ENCODE peak calls at places on chromosomes 3 and 15, in five cellular contexts. One of them, this sample, is unnamed. For H3K4me1, the result is how much of the 10 kb centered on the place peaks cover.

GRCh38 chr3:139558351-139559170 is 19.0 kb upstream of the RBP1 start:
- DNase-seq in heart left ventricle: no peak
- DNase-seq in body of pancreas: no peak
- DNase-seq in PC-9: peak
- DNase-seq in cardiac muscle cell: no peak
- DNase-seq in this sample: no peak

GRCh38 chr3:141288331-141288990 is 56.8 kb downstream of the PXYLP1 start:
- DNase-seq in heart left ventricle: no peak
- DNase-seq in body of pancreas: no peak
- DNase-seq in PC-9: no peak
- DNase-seq in cardiac muscle cell: no peak
- DNase-seq in this sample: no peak

GRCh38 chr15:78623786-78624497 is 3.1 kb upstream of the CHRNA3 start:
- DNase-seq in heart left ventricle: no peak
- DNase-seq in body of pancreas: no peak
- DNase-seq in PC-9: no peak
- DNase-seq in cardiac muscle cell: no peak
- DNase-seq in this sample: no peak

GRCh38 chr3:43723121-43723734 is 32.5 kb downstream of the ABHD5 start:
- DNase-seq in heart left ventricle: no peak
- DNase-seq in body of pancreas: no peak
- DNase-seq in PC-9: peak
- DNase-seq in cardiac muscle cell: no peak
- DNase-seq in this sample: no peak

GRCh38 chr3:46998121-46998851 is 18.8 kb downstream of the NBEAL2 start:
- DNase-seq in heart left ventricle: peak
- DNase-seq in body of pancreas: peak
- DNase-seq in PC-9: peak
- DNase-seq in cardiac muscle cell: peak
- DNase-seq in this sample: peak

GRCh38 chr3:177347611-177348010 is 150.3 kb upstream of the TBL1XR1 start:
- DNase-seq in heart left ventricle: no peak
- DNase-seq in body of pancreas: no peak
- DNase-seq in PC-9: no peak
- DNase-seq in cardiac muscle cell: no peak
- DNase-seq in this sample: no peak

GRCh38 chr3:119357190-119357589 is 63.0 kb downstream of the ARHGAP31 start:
- DNase-seq in heart left ventricle: no peak
- DNase-seq in body of pancreas: no peak
- DNase-seq in PC-9: no peak
- DNase-seq in cardiac muscle cell: peak
- DNase-seq in this sample: no peak

GRCh38 chr15:50546566-50546965 is at the start of gene USP50:
- DNase-seq in heart left ventricle: no peak
- DNase-seq in body of pancreas: no peak
- DNase-seq in PC-9: no peak
- DNase-seq in cardiac muscle cell: no peak
- DNase-seq in this sample: no peak

GRCh38 chr3:72011495-72011894 is 226.5 kb upstream of the PROK2 start:
- DNase-seq in heart left ventricle: no peak
- DNase-seq in body of pancreas: no peak
- DNase-seq in PC-9: no peak
- DNase-seq in cardiac muscle cell: no peak
- DNase-seq in this sample: no peak

GRCh38 chr3:101928890-101929289 is 79.6 kb downstream of the NFKBIZ start:
- DNase-seq in heart left ventricle: no peak
- DNase-seq in body of pancreas: no peak
- DNase-seq in PC-9: peak
- DNase-seq in cardiac muscle cell: no peak
- DNase-seq in this sample: no peak

GRCh38 chr15:26102988-26103387 is 239.9 kb upstream of the ATP10A start:
- DNase-seq in heart left ventricle: no peak
- DNase-seq in body of pancreas: no peak
- DNase-seq in PC-9: no peak
- DNase-seq in cardiac muscle cell: no peak
- DNase-seq in this sample: no peak

GRCh38 chr15:70613259-70613658 is 150.1 kb downstream of the UACA start:
- DNase-seq in heart left ventricle: no peak
- DNase-seq in body of pancreas: no peak
- DNase-seq in PC-9: no peak
- DNase-seq in cardiac muscle cell: no peak
- DNase-seq in this sample: no peak

GRCh38 chr15:84143753-84144314 is 91.7 kb upstream of the GOLGA6L4 start:
- DNase-seq in heart left ventricle: no peak
- DNase-seq in body of pancreas: no peak
- DNase-seq in PC-9: no peak
- DNase-seq in cardiac muscle cell: no peak
- DNase-seq in this sample: no peak

GRCh38 chr15:100771745-100772144 is 107.9 kb upstream of the ALDH1A3 start:
- DNase-seq in heart left ventricle: no peak
- DNase-seq in body of pancreas: no peak
- DNase-seq in PC-9: no peak
- DNase-seq in cardiac muscle cell: no peak
- DNase-seq in this sample: peak

DNA sequence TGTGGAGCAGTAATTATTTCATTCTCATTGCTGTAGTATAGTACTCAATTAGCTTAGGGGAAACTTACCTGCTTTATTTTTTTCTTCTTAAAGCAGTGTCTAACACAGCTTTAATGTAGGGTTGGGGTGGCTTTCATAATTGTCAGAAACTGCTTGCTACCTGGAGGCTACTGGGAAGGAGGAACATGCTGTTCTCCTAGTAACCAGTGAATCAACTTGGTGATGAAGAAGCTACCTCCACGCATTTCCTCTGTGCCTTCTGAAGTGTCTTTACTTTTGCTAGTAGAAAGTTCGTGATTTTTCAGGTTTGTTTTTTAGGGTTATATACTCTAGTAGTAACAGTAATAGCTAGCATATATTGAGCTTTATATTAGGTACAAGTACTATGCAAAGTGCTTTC is 11.5 kb downstream of the FEM1B start:
- DNase-seq in heart left ventricle: no peak
- DNase-seq in body of pancreas: no peak
- DNase-seq in PC-9: no peak
- DNase-seq in cardiac muscle cell: no peak
- DNase-seq in this sample: no peak
- H3K4me1 ChIP-seq in heart left ventricle: half or more
- H3K4me1 ChIP-seq in body of pancreas: under half
- H3K4me1 ChIP-seq in PC-9: under half
- H3K4me1 ChIP-seq in cardiac muscle cell: under half
- H3K4me1 ChIP-seq in this sample: under half

DNA sequence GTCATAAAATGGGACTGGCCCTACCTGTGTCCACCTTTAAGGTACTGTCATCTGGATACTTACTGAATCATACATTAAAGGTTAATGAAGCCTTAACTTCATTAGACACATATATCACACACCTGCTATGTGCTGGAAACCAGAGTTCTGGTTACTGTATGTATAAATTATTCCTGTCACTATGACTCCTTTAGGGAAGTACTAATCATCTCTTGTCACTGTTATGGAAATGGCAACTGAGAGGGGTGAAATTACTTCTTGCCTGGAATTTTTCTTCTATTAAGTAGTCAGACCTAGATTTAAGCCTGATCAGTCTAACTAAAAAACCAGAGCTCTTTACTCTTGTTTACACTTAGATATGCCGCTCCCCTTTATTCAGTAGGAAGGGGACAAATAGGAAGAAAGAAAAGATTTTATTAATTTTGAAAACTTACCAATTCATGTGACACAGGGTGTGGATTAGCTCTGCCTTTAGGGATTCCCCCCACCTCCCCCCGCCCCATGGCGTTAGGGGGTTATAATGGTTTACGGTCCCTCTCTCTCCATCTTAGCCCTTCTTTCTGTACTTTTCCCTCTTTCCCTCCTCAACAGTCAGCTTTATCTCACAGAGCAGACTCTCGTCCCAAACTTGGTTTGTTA is 152.6 kb downstream of the KLHL25 start:
- DNase-seq in heart left ventricle: no peak
- DNase-seq in body of pancreas: no peak
- DNase-seq in PC-9: no peak
- DNase-seq in cardiac muscle cell: no peak
- DNase-seq in this sample: no peak
- H3K27ac ChIP-seq in heart left ventricle: peak
- H3K27ac ChIP-seq in body of pancreas: no peak
- H3K27ac ChIP-seq in PC-9: no peak
- H3K27ac ChIP-seq in cardiac muscle cell: peak
- H3K27ac ChIP-seq in this sample: peak

GRCh38 chr15:92818658-92819311 is 81.3 kb upstream of the CHD2 start:
- DNase-seq in heart left ventricle: no peak
- DNase-seq in body of pancreas: no peak
- DNase-seq in PC-9: no peak
- DNase-seq in cardiac muscle cell: no peak
- DNase-seq in this sample: no peak
- H3K4me3 ChIP-seq in heart left ventricle: peak
- H3K4me3 ChIP-seq in body of pancreas: no peak
- H3K4me3 ChIP-seq in PC-9: peak
- H3K4me3 ChIP-seq in cardiac muscle cell: no peak
- H3K4me3 ChIP-seq in this sample: no peak

GRCh38 chr15:41790756-41791546 is 16.7 kb downstream of the MAPKBP1 start:
- DNase-seq in heart left ventricle: peak
- DNase-seq in body of pancreas: no peak
- DNase-seq in PC-9: peak
- DNase-seq in cardiac muscle cell: peak
- DNase-seq in this sample: no peak

GRCh38 chr15:41789237-41789636 is 15.0 kb downstream of the MAPKBP1 start:
- DNase-seq in heart left ventricle: no peak
- DNase-seq in body of pancreas: no peak
- DNase-seq in PC-9: no peak
- DNase-seq in cardiac muscle cell: peak
- DNase-seq in this sample: no peak

GRCh38 chr15:41790169-41790568 is 15.9 kb downstream of the MAPKBP1 start:
- DNase-seq in heart left ventricle: no peak
- DNase-seq in body of pancreas: no peak
- DNase-seq in PC-9: no peak
- DNase-seq in cardiac muscle cell: no peak
- DNase-seq in this sample: no peak

GRCh38 chr15:41788262-41788661 is 14.0 kb downstream of the MAPKBP1 start:
- DNase-seq in heart left ventricle: no peak
- DNase-seq in body of pancreas: no peak
- DNase-seq in PC-9: no peak
- DNase-seq in cardiac muscle cell: no peak
- DNase-seq in this sample: no peak

GRCh38 chr15:41789662-41790061 is 15.4 kb downstream of the MAPKBP1 start:
- DNase-seq in heart left ventricle: no peak
- DNase-seq in body of pancreas: no peak
- DNase-seq in PC-9: no peak
- DNase-seq in cardiac muscle cell: no peak
- DNase-seq in this sample: no peak
- H3K4me1 ChIP-seq in heart left ventricle: under half
- H3K4me1 ChIP-seq in body of pancreas: under half
- H3K4me1 ChIP-seq in PC-9: under half
- H3K4me1 ChIP-seq in cardiac muscle cell: half or more
- H3K4me1 ChIP-seq in this sample: under half

GRCh38 chr3:188486126-188486525 is 332.2 kb downstream of the LPP start:
- DNase-seq in heart left ventricle: no peak
- DNase-seq in body of pancreas: no peak
- DNase-seq in PC-9: no peak
- DNase-seq in cardiac muscle cell: no peak
- DNase-seq in this sample: no peak
- H3K27ac ChIP-seq in heart left ventricle: no peak
- H3K27ac ChIP-seq in body of pancreas: no peak
- H3K27ac ChIP-seq in PC-9: no peak
- H3K27ac ChIP-seq in cardiac muscle cell: no peak
- H3K27ac ChIP-seq in this sample: no peak

This sample was measured in prostate gland.